ENCODE peak calls at places on chromosomes 5 and 9, in five cellular contexts. W is testis, C is kidney epithelial cell, L is ovary, G is tibial nerve. I is an unnamed sample. For H3K27me3, the result is how much of the 10 kb centered on the place peaks cover.

GRCh38 chr9:114007991-114008666 is 70.0 kb downstream of the AMBP start:
- DNase-seq in W (peak), C (no peak), L (peak), G (no peak), I (no peak)

GRCh38 chr9:129669141-129669718 is 3.8 kb downstream of the PRRX2 start:
- DNase-seq in W (no peak), C (no peak), L (no peak), G (no peak), I (no peak)

GRCh38 chr9:109789582-109790360 is 9.8 kb downstream of the PALM2AKAP2 start:
- DNase-seq in W (no peak), C (no peak), L (no peak), G (no peak), I (no peak)

GRCh38 chr5:145937432-145938250 is 1.3 kb downstream of the SH3RF2 start:
- DNase-seq in W (peak), C (peak), L (no peak), G (no peak), I (no peak)

GRCh38 chr5:17438027-17438426 is 60.0 kb upstream of the TAF11L2 start:
- DNase-seq in W (no peak), C (no peak), L (no peak), G (no peak), I (no peak)

GRCh38 chr5:134097221-134097620 is 17.3 kb upstream of the TCF7 start:
- DNase-seq in W (no peak), C (no peak), L (no peak), G (no peak), I (peak)

GRCh38 chr5:149141957-149142851 is 911 bp downstream of the ABLIM3 start:
- DNase-seq in W (no peak), C (no peak), L (peak), G (peak), I (peak)

GRCh38 chr5:149358294-149358651 is 427 bp downstream of the PCYOX1L start:
- DNase-seq in W (peak), C (no peak), L (peak), G (peak), I (peak)

GRCh38 chr5:132207783-132208182 is 19.9 kb downstream of the P4HA2 start:
- DNase-seq in W (no peak), C (no peak), L (no peak), G (no peak), I (no peak)

GRCh38 chr9:115462623-115463022 is 344.7 kb upstream of the TNC start:
- DNase-seq in W (no peak), C (no peak), L (no peak), G (no peak), I (no peak)

GRCh38 chr9:38182321-38182720 is 113.3 kb upstream of the SHB start:
- DNase-seq in W (no peak), C (no peak), L (no peak), G (no peak), I (no peak)

GRCh38 chr9:135692410-135692809 is 6.9 kb downstream of the SOHLH1 start:
- DNase-seq in W (no peak), C (no peak), L (no peak), G (no peak), I (no peak)

GRCh38 chr5:6570530-6570929 is 62.3 kb downstream of the NSUN2 start:
- DNase-seq in W (no peak), C (no peak), L (no peak), G (no peak), I (no peak)

GRCh38 chr9:135463140-135463539 is 16.4 kb upstream of the PPP1R26 start:
- DNase-seq in W (no peak), C (no peak), L (no peak), G (no peak), I (no peak)

GRCh38 chr9:119707228-119707627 is 338.0 kb upstream of the BRINP1 start:
- DNase-seq in W (no peak), C (no peak), L (no peak), G (no peak), I (no peak)

GRCh38 chr5:59711316-59711715 is 182.2 kb downstream of the PDE4D start:
- DNase-seq in W (no peak), C (no peak), L (no peak), G (no peak), I (no peak)

DNA sequence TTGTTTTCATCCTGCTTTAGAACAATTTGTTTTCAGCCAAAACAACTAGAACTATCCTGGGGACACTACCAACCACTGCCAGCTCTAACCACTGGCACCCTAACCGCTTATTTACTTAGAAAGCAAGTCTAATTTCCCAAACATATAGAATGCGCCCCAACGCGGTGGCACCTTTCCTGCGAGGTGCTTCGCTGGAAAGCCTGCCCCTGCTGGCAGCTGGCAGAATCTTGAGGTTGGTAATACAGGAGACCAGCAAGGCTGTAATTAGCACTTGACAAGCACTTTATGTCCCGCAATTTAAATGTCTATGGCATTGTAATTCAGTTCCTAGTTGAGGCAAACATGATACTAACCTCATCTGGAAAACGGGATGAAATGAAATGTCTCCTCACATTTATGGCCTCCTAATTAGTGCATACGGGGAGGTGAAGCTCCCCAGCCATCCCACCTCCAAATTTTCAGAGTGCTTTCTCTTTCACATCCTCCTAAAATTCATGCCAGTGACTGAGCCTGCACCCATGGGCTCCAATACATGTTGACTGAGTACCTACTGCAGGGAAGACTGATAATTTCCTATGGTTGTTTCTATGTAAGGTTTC is 30.4 kb downstream of the GABBR2 start:
- DNase-seq in W (peak), C (no peak), L (no peak), G (no peak), I (no peak)
- TF ChIP-seq CTCF in W (no peak), C (peak), L (no peak), G (no peak), I (no peak)

DNA sequence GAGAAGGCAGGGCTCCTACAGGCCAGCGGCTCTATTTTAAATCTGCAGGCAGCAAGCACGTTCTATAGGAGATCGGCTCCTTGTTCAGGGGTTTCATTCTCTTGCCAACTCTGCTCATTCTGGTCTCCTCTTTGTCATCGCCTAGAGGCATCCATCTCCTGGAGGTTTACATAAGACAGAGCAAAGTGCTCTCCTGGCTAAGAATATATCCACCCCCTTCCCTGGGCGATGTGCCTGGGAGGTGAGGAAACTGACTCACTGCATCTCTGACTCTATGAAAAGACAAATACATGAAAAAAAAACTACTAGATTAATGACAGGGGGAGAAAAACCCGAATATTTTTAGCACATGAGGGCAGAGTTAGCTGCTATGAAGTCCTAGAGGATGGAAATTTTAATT is 146.1 kb downstream of the CARTPT start:
- DNase-seq in W (no peak), C (no peak), L (no peak), G (no peak), I (no peak)
- H3K27me3 ChIP-seq in W (under half), C (under half), L (under half), G (under half), I (under half)

GRCh38 chr5:168288349-168289245 is 2.8 kb upstream of the WWC1 start:
- DNase-seq in W (no peak), C (peak), L (no peak), G (no peak), I (no peak)
- TF ChIP-seq CTCF in W (no peak), C (no peak), L (no peak), G (no peak), I (no peak)

DNA sequence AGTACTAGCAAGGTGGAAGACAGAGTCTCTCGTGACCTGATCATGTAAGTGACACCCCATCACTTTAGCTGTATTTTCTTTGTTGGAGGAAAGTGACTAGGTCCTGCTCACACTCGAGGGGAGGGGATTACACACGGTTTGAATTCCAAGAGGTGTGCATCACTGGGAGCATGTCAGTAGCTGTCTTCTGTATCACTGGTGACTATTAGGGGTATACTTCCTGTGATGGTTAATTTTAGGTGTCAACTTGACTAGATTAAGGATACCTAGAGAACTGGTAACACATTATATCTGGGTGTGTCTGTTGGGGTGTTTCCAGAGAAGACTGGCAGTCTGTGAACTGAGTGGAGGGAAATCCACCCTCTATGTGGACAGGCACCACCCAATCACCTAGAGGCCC is 22.5 kb downstream of the FOXD1 start:
- DNase-seq in W (no peak), C (no peak), L (no peak), G (no peak), I (no peak)
- H3K27me3 ChIP-seq in W (under half), C (under half), L (under half), G (under half), I (half or more)

GRCh38 chr5:97422678-97423077 is 239.6 kb upstream of the RIOK2 start:
- DNase-seq in W (no peak), C (no peak), L (no peak), G (no peak), I (no peak)
- TF ChIP-seq CTCF in W (no peak), C (no peak), L (no peak), G (no peak), I (no peak)

GRCh38 chr5:135632806-135633205 is 54.0 kb upstream of the CXCL14 start:
- DNase-seq in W (no peak), C (no peak), L (no peak), G (no peak), I (no peak)
- H3K27me3 ChIP-seq in W (under half), C (under half), L (under half), G (under half), I (under half)

GRCh38 chr9:84075004-84075403 is 94.4 kb downstream of the RMI1 start:
- DNase-seq in W (no peak), C (no peak), L (no peak), G (no peak), I (no peak)
- TF ChIP-seq CTCF in W (no peak), C (no peak), L (no peak), G (no peak), I (no peak)

GRCh38 chr5:56703962-56704361 is 111.4 kb upstream of the MAP3K1 start:
- DNase-seq in W (no peak), C (no peak), L (no peak), G (no peak), I (no peak)

GRCh38 chr5:56699588-56699987 is 115.8 kb upstream of the MAP3K1 start:
- DNase-seq in W (peak), C (no peak), L (no peak), G (no peak), I (no peak)

GRCh38 chr5:56696900-56697299 is 118.4 kb upstream of the MAP3K1 start:
- DNase-seq in W (peak), C (no peak), L (peak), G (no peak), I (no peak)

GRCh38 chr5:56698463-56699381 is 116.6 kb upstream of the MAP3K1 start:
- DNase-seq in W (no peak), C (no peak), L (no peak), G (no peak), I (no peak)

GRCh38 chr5:56700711-56701110 is 114.6 kb upstream of the MAP3K1 start:
- DNase-seq in W (no peak), C (no peak), L (no peak), G (no peak), I (no peak)
- H3K27me3 ChIP-seq in W (under half), C (under half), L (under half), G (under half), I (under half)